ENCODE peak calls at places on chromosomes 12 and 14, in ten cellular contexts. W, X, P, Y, H, B, Z, M, R and E are unnamed samples.

GRCh38 chr14:96105921-96106441 is 66.8 kb downstream of the C14orf132 start:
- DNase-seq in W (no peak), X (no peak), P (no peak), Y (no peak), H (peak; percentile 85), B (no peak), Z (no peak), M (no peak), R (peak; percentile 78), E (no peak)

GRCh38 chr12:879641-880040 is 69.9 kb downstream of the RAD52 start:
- DNase-seq in W (no peak), X (no peak), P (no peak), Y (no peak), H (peak; percentile 29), B (no peak), Z (no peak), M (no peak), R (no peak), E (no peak)

GRCh38 chr12:109111775-109112491 is 4.5 kb upstream of the ACACB start:
- DNase-seq in W (peak; percentile 55), X (no peak), P (peak; percentile 26), Y (peak; percentile 74), H (peak; percentile 30), B (peak; percentile 87), Z (peak; percentile 61), M (peak; percentile 77), R (peak; percentile 65), E (peak; percentile 73)

GRCh38 chr14:76715102-76715926 is 46.0 kb upstream of the VASH1 start:
- DNase-seq in W (no peak), X (no peak), P (no peak), Y (no peak), H (no peak), B (no peak), Z (no peak), M (no peak), R (no peak), E (no peak)

GRCh38 chr14:85528080-85528881 is 1.7 kb upstream of the FLRT2 start:
- DNase-seq in W (no peak), X (no peak), P (no peak), Y (peak; percentile 81), H (peak; percentile 77), B (peak; percentile 90), Z (peak; percentile 20), M (peak; percentile 55), R (peak; percentile 67), E (no peak)

GRCh38 chr14:101371691-101372493 is 189.4 kb upstream of the DIO3 start:
- DNase-seq in W (no peak), X (no peak), P (no peak), Y (no peak), H (no peak), B (no peak), Z (no peak), M (no peak), R (no peak), E (no peak)

GRCh38 chr12:84767079-84767478 is 145.5 kb downstream of the SLC6A15 start:
- DNase-seq in W (no peak), X (no peak), P (no peak), Y (no peak), H (no peak), B (no peak), Z (no peak), M (no peak), R (no peak), E (no peak)

GRCh38 chr12:75622492-75622891 is 111.1 kb upstream of the KRR1 start:
- DNase-seq in W (no peak), X (no peak), P (no peak), Y (no peak), H (no peak), B (no peak), Z (no peak), M (no peak), R (no peak), E (no peak)

GRCh38 chr12:108622425-108622824 is 11.3 kb downstream of the SELPLG start:
- DNase-seq in W (peak; percentile 54), X (no peak), P (no peak), Y (no peak), H (no peak), B (no peak), Z (no peak), M (peak; percentile 29), R (no peak), E (no peak)

GRCh38 chr14:105192866-105193731 is 12.0 kb upstream of the NUDT14 start:
- DNase-seq in W (no peak), X (no peak), P (no peak), Y (no peak), H (no peak), B (peak; percentile 33), Z (no peak), M (no peak), R (no peak), E (no peak)